ENCODE peak calls at places on chromosomes 1 and 21, in four cellular contexts. One of them, this sample, is unnamed.

GRCh38 chr1:55318111-55318817 is 103.1 kb upstream of the USP24 start:
- DNase-seq in NCI-H345: no peak
- DNase-seq in iris pigment epithelial cell: peak
- DNase-seq in GF-D8: no peak
- DNase-seq in this sample: no peak

GRCh38 chr1:159817276-159818041 is 9.2 kb upstream of the SLAMF8 start:
- DNase-seq in NCI-H345: peak
- DNase-seq in iris pigment epithelial cell: peak
- DNase-seq in GF-D8: peak
- DNase-seq in this sample: peak

GRCh38 chr1:225447649-225448048 is 19.8 kb upstream of the LBR start:
- DNase-seq in NCI-H345: no peak
- DNase-seq in iris pigment epithelial cell: peak
- DNase-seq in GF-D8: no peak
- DNase-seq in this sample: peak

GRCh38 chr1:54172614-54173312 is 20.0 kb upstream of the CDCP2 start:
- DNase-seq in NCI-H345: no peak
- DNase-seq in iris pigment epithelial cell: peak
- DNase-seq in GF-D8: no peak
- DNase-seq in this sample: peak

GRCh38 chr1:10608690-10609089 is 133.9 kb downstream of the PEX14 start:
- DNase-seq in NCI-H345: no peak
- DNase-seq in iris pigment epithelial cell: no peak
- DNase-seq in GF-D8: no peak
- DNase-seq in this sample: no peak

GRCh38 chr21:42245348-42246185 is 26.6 kb downstream of the ABCG1 start:
- DNase-seq in NCI-H345: peak
- DNase-seq in iris pigment epithelial cell: no peak
- DNase-seq in GF-D8: no peak
- DNase-seq in this sample: no peak

GRCh38 chr1:107820797-107821196 is 144.2 kb downstream of the VAV3 start:
- DNase-seq in NCI-H345: no peak
- DNase-seq in iris pigment epithelial cell: peak
- DNase-seq in GF-D8: no peak
- DNase-seq in this sample: no peak

GRCh38 chr1:189312499-189312898 is 1165.2 kb downstream of the BRINP3 start:
- DNase-seq in NCI-H345: no peak
- DNase-seq in iris pigment epithelial cell: no peak
- DNase-seq in GF-D8: no peak
- DNase-seq in this sample: no peak

GRCh38 chr1:202658766-202659165 is 51.5 kb downstream of the SYT2 start:
- DNase-seq in NCI-H345: no peak
- DNase-seq in iris pigment epithelial cell: no peak
- DNase-seq in GF-D8: no peak
- DNase-seq in this sample: no peak